ENCODE peak calls at places on chromosome 4, in eight cellular contexts. J is IMR-90, Y is upper lobe of right lung, A is cardiac muscle cell, B is endothelial cell of umbilical vein, H is body of pancreas, D is pancreas, O is spleen. C is an unnamed sample. For H3K9me3, the result is how much of the 10 kb centered on the place peaks cover.

GRCh38 chr4:184384056-184384809 is 90.1 kb downstream of the IRF2 start:
- DNase-seq in J (peak), Y (no peak), A (peak), B (peak), H (peak), D (peak), O (peak), C (no peak)

GRCh38 chr4:36159208-36159607 is 85.1 kb downstream of the ARAP2 start:
- DNase-seq in J (no peak), Y (no peak), A (no peak), B (no peak), H (no peak), D (no peak), O (no peak), C (no peak)

GRCh38 chr4:5843573-5844239 is 49.2 kb downstream of the CRMP1 start:
- DNase-seq in J (no peak), Y (no peak), A (no peak), B (no peak), H (no peak), D (no peak), O (no peak), C (no peak)

GRCh38 chr4:183142566-183143545 is 43.8 kb downstream of the WWC2 start:
- DNase-seq in J (peak), Y (no peak), A (peak), B (peak), H (peak), D (peak), O (no peak), C (no peak)

GRCh38 chr4:48033825-48034413 is 17.3 kb downstream of the NIPAL1 start:
- DNase-seq in J (peak), Y (no peak), A (peak), B (peak), H (peak), D (peak), O (no peak), C (no peak)

GRCh38 chr4:17057035-17057434 is 158.6 kb upstream of the LDB2 start:
- DNase-seq in J (no peak), Y (no peak), A (no peak), B (no peak), H (no peak), D (no peak), O (no peak), C (no peak)

GRCh38 chr4:34516524-34516923 is 1727.8 kb downstream of the ARAP2 start:
- DNase-seq in J (no peak), Y (no peak), A (no peak), B (no peak), H (no peak), D (no peak), O (no peak), C (no peak)

GRCh38 chr4:48483006-48483776 is at the start of gene SLC10A4:
- DNase-seq in J (no peak), Y (peak), A (no peak), B (no peak), H (no peak), D (no peak), O (peak), C (peak)

GRCh38 chr4:659851-660250 is 14.2 kb downstream of the ATP5ME start:
- DNase-seq in J (no peak), Y (no peak), A (no peak), B (no peak), H (no peak), D (no peak), O (peak), C (peak)

GRCh38 chr4:661856-662761 is 12.0 kb downstream of the ATP5ME start:
- DNase-seq in J (no peak), Y (no peak), A (no peak), B (no peak), H (no peak), D (no peak), O (peak), C (peak)

GRCh38 chr4:658681-659667 is 15.1 kb downstream of the ATP5ME start:
- DNase-seq in J (no peak), Y (no peak), A (no peak), B (no peak), H (no peak), D (no peak), O (peak), C (peak)

GRCh38 chr4:661231-661630 is 12.8 kb downstream of the ATP5ME start:
- DNase-seq in J (no peak), Y (no peak), A (no peak), B (no peak), H (no peak), D (no peak), O (peak), C (no peak)

GRCh38 chr4:660401-660800 is 13.7 kb downstream of the ATP5ME start:
- DNase-seq in J (no peak), Y (no peak), A (no peak), B (no peak), H (no peak), D (no peak), O (peak), C (peak)
- H3K9me3 ChIP-seq in J (under half), Y (under half), A (under half), B (under half), H (under half), D (under half), O (under half), C (under half)

DNA sequence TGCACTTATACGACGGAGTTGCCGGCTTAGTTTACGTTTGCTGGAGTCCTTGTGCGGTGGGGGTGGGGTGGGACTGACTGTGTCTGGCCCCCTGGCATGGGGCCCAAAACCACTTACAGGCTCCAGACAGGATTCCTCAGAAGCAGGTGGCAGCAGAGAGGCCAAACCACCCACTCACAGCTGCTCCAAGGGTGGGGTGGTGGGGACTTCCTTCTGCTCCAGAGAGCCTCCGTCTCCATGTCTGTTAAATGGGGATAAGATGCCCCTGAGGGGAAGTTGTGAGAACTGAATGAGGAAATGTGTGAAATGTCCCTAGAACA is 36.7 kb downstream of the PSAPL1 start:
- DNase-seq in J (peak), Y (peak), A (peak), B (no peak), H (peak), D (peak), O (peak), C (peak)
- TF ChIP-seq CTCF in J (no peak), Y (no peak), A (no peak), B (no peak), H (no peak), D (no peak), O (no peak), C (no peak)

DNA sequence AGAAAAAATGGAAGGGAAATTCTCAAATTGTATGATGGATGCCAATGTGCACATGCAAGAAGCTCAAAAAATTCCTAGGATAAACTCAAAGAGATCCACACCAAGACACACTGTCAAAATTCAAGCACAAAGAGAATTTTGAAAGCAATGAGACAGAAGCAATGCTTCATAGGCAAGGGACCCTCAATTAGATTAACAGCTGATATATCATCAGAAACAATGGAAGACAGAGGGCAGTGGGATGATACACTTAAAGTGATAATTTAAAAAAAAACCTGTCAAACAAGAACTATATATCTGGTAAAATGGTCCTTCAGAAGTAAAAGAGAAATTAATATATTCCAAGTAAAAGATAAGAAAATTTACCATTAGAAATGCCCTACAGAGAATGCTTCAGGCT is 306.3 kb upstream of the PCDH7 start:
- DNase-seq in J (no peak), Y (no peak), A (no peak), B (no peak), H (no peak), D (no peak), O (no peak), C (no peak)
- H3K9me3 ChIP-seq in J (under half), Y (under half), A (under half), B (under half), H (under half), D (under half), O (half or more), C (under half)

DNA sequence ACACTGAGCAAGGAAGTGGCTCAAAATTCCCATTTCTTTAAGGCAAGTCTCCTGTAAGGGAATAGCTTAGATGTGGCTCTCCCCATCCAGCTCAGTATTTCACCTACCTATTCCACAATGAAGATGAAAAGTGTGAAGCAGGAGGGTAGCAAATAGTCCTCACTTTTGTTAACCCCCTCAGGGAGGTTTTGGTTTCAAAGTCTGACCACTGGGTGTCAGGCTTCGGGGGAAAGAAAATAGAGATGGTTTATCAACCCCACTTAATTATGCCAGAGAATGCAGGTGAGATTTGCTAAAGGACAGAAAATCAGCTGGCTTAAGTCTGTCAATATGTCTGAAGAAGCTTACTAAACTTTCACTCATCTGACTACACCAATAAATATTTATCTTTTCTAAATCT is 69.5 kb downstream of the DHX15 start:
- DNase-seq in J (no peak), Y (no peak), A (no peak), B (no peak), H (no peak), D (no peak), O (no peak), C (no peak)
- TF ChIP-seq CTCF in J (peak), Y (no peak), A (peak), B (no peak), H (no peak), D (no peak), O (no peak), C (no peak)

GRCh38 chr4:108547682-108548081 is 72.7 kb upstream of the RPL34 start:
- DNase-seq in J (no peak), Y (no peak), A (no peak), B (no peak), H (no peak), D (no peak), O (no peak), C (no peak)
- H3K9me3 ChIP-seq in J (under half), Y (under half), A (under half), B (under half), H (under half), D (under half), O (under half), C (under half)

DNA sequence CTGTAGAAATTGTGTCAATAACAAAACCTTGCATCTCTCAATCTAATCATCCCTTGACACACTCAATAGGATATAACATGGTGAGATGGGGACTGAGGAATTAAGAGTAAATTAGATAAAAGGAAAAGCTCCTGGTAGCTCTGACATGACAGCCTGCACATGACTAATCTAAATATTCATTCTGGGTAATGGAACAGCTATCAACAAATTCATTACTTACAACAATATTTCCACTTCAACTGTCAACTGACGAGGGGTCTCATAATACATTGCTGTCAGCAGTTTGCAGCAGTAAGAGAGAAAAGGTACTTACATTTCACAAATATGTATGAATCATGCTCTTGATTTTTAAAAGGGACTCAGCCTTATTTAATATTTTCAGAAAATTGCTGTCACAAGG is 99.4 kb upstream of the TMEM150C start:
- DNase-seq in J (no peak), Y (no peak), A (no peak), B (no peak), H (no peak), D (no peak), O (no peak), C (no peak)
- TF ChIP-seq CTCF in J (no peak), Y (no peak), A (no peak), B (no peak), H (no peak), D (no peak), O (no peak), C (no peak)

C was measured in lower lobe of right lung.